ENCODE peak calls at places on chromosomes 13 and 19, in seven cellular contexts. M is K562, Y is epithelial cell of esophagus, Q is body of pancreas, K is adrenal gland, A is cardiac fibroblast, L is tibial nerve. Z is an unnamed sample.

GRCh38 chr13:102317593-102317992 is 84.3 kb downstream of the FGF14 start:
- DNase-seq in K (peak), A (peak), L (peak), M (no peak), Q (peak), Y (no peak), Z (no peak)

GRCh38 chr13:50403311-50403710 is 388.1 kb downstream of the KCNRG start:
- DNase-seq in A (no peak), M (no peak), Y (peak), K (no peak), Q (no peak), L (no peak), Z (no peak)

GRCh38 chr19:2602391-2603181 is 99.9 kb downstream of the GNG7 start:
- DNase-seq in K (peak), Y (peak), M (no peak), L (peak), A (peak), Q (peak), Z (peak)

GRCh38 chr19:45275370-45275971 is 24.4 kb downstream of the MARK4 start:
- DNase-seq in M (no peak), L (no peak), K (no peak), Y (no peak), Q (no peak), A (no peak), Z (peak)

GRCh38 chr13:32409561-32410440 is 18.1 kb downstream of the N4BP2L1 start:
- DNase-seq in Q (no peak), M (no peak), Y (peak), K (peak), L (peak), A (peak), Z (peak)

GRCh38 chr19:40425450-40426287 is at the start of gene SERTAD1:
- DNase-seq in K (peak), Q (peak), A (peak), M (peak), Y (peak), L (peak), Z (peak)

GRCh38 chr19:53978975-53979801 is 12.2 kb upstream of the CACNG6 start:
- DNase-seq in K (no peak), Q (no peak), M (no peak), A (no peak), Y (no peak), L (no peak), Z (no peak)

GRCh38 chr13:58190578-58190977 is 559.0 kb downstream of the PCDH17 start:
- DNase-seq in Q (no peak), Y (no peak), M (no peak), K (no peak), L (no peak), A (no peak), Z (no peak)

GRCh38 chr19:5116292-5116691 is 147.4 kb downstream of the KDM4B start:
- DNase-seq in M (no peak), A (no peak), Y (no peak), L (no peak), K (no peak), Q (no peak), Z (no peak)

GRCh38 chr19:51059715-51060114 is 5.2 kb downstream of the KLK13 start:
- DNase-seq in L (no peak), Y (no peak), Q (no peak), M (no peak), A (no peak), K (no peak), Z (no peak)

GRCh38 chr19:44644391-44645016 is 794 bp downstream of the PVR start:
- DNase-seq in Q (peak), A (peak), M (peak), Y (peak), K (peak), L (no peak), Z (no peak)

GRCh38 chr13:49840667-49841066 is 48.2 kb upstream of the KPNA3 start:
- DNase-seq in L (no peak), A (no peak), Q (no peak), M (no peak), Y (no peak), K (no peak), Z (no peak)

GRCh38 chr13:111302045-111302722 is 18.3 kb upstream of the TEX29 start:
- DNase-seq in Y (no peak), L (no peak), K (no peak), A (no peak), Q (no peak), M (no peak), Z (no peak)

GRCh38 chr19:32916969-32917611 is 47.5 kb upstream of the SLC7A9 start:
- DNase-seq in L (no peak), M (no peak), Y (no peak), A (peak), Q (no peak), K (no peak), Z (no peak)

DNA sequence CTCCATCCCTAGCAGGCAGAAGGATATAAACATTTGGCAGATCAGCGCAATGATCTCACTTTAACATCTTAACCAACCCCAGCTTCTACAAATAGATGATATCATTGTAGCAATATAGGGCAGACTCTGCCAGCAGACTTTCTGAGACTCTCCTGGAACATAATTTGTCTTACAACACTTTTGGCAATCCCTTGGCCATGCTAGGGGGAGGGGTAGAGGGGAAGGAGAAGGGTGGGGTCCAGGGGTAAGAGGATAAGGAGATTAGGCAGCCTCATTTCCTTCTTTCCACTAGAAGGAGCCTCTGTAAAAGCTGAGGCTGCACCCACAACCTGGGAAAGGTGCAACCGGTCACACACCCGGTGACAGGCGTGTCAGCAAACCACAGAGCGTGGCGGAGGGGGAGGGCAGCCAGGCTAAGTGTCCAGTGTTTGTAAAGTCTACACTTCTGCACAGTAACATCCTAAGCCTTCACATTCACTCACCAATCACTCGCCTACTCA is 8.7 kb upstream of the UBAC2 start:
- DNase-seq in M (peak), Y (no peak), L (no peak), Q (no peak), K (no peak), A (peak), Z (peak)
- H3K4me3 ChIP-seq in M (no peak), Y (no peak), L (no peak), Q (no peak), K (no peak), A (no peak), Z (no peak)

GRCh38 chr13:64470751-64471150 is 2759.4 kb downstream of the PCDH9 start:
- DNase-seq in L (no peak), Y (no peak), Q (no peak), K (no peak), A (no peak), M (no peak), Z (no peak)

GRCh38 chr13:64471916-64472315 is 2758.2 kb downstream of the PCDH9 start:
- DNase-seq in M (no peak), A (peak), Y (peak), K (no peak), L (no peak), Q (no peak), Z (peak)
- TF ChIP-seq CTCF in M (no peak), A (peak), Y (peak), K (peak), L (no peak), Q (peak), Z (peak)

DNA sequence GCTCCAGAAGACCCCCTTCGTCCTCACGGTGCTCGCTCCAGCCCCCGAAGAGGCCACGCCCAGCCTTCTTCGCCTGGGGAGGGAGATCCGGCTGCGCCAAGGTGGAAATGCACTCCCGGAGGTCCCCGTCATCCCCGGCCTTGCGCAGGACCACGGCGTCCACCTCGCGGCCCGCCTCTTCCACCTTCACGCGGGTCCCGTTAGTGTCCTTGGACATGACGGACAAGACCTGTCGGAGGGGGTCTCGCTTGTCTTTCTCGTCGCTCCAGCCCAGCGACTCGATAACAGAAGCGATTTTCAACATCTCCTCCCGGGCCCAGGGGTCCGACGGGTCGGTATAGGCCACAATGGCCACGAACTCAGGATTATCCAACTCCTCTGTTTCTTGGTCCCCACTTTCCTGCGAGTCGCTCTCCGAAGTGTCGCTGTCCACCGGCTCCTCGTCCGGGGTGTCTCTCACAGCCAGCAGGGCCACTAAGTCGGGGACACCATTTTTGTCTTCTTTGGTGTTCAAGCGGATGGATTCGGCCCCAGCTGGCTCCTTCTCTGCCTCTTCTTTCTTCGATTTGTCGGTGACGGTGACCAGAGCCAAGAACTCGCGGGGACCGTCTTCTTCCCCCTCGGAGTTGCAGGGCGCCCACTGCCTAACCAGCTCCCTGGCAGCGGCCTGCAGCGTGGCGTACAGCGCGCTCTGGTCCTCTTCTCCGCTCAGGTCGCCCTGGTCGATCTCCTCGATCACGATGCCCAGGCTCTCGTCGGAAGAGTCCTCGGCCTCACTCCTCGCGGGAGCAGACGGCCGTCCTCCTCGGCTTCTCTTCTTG is 1.3 kb downstream of the PNMA8B start:
- DNase-seq in M (no peak), A (no peak), K (no peak), Y (no peak), L (no peak), Q (no peak), Z (no peak)
- H3K4me3 ChIP-seq in M (no peak), A (no peak), K (peak), Y (no peak), L (no peak), Q (no peak), Z (no peak)

DNA sequence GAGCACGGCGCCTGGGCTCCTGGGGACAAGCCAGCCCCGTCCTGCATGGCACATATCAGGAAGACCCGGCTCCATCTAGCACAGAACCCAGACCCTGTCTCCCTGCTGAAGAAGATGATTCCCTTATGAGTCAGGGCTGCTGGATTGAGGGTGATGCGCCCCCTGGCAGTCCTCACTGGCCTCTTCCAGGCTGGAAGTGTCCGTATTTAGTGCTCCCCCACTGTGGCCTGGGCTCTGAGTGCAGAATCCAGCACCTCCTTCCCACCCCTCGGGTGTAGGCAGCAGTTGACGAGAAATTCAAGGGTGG is 14.9 kb downstream of the COMP start:
- DNase-seq in Y (peak), M (peak), A (peak), K (peak), Q (no peak), L (no peak), Z (peak)
- TF ChIP-seq CTCF in Y (no peak), M (peak), A (peak), K (no peak), Q (no peak), L (no peak), Z (peak)